ENCODE peak calls at places on chromosomes 12 and 14, in ten cellular contexts. T is gastrocnemius medialis; L is thoracic aorta; K is HCT116; V is stomach; C is upper lobe of right lung; M is suprapubic skin; R is Panc1; G is CD4-positive, CD25-positive, alpha-beta regulatory T cell; Z is neural progenitor cell. I is an unnamed sample.
A peak's percentile ranks its signal among the peaks of the same experiment; 100 is the strongest.

GRCh38 chr14:36515896-36516718 is 3.9 kb downstream of the NKX2-1 start:
- DNase-seq in T (no peak), L (no peak), K (no peak), V (no peak), C (no peak), M (no peak), R (no peak), G (no peak), Z (no peak), I (no peak)

GRCh38 chr12:47856721-47857575 is 37.2 kb upstream of the HDAC7 start:
- DNase-seq in T (no peak), L (no peak), K (no peak), V (no peak), C (no peak), M (no peak), R (no peak), G (no peak), Z (no peak), I (no peak)

GRCh38 chr14:64117671-64118402 is 176.3 kb downstream of the ESR2 start:
- DNase-seq in T (peak; percentile 90), L (peak; percentile 61), K (no peak), V (peak; percentile 42), C (no peak), M (no peak), R (no peak), G (no peak), Z (no peak), I (peak; percentile 52)

GRCh38 chr12:5921027-5921909 is 23.8 kb downstream of the ANO2 start:
- DNase-seq in T (no peak), L (no peak), K (no peak), V (no peak), C (no peak), M (no peak), R (no peak), G (no peak), Z (no peak), I (no peak)

GRCh38 chr14:50906326-50906725 is 34.5 kb downstream of the ABHD12B start:
- DNase-seq in T (no peak), L (no peak), K (no peak), V (no peak), C (no peak), M (no peak), R (no peak), G (no peak), Z (no peak), I (no peak)

GRCh38 chr12:48924617-48925217 is 575 bp downstream of the FKBP11 start:
- DNase-seq in T (peak; percentile 26), L (no peak), K (no peak), V (peak; percentile 66), C (peak; percentile 81), M (peak; percentile 68), R (no peak), G (peak; percentile 62), Z (peak; percentile 58), I (peak; percentile 48)

GRCh38 chr12:132153501-132154340 is 9.5 kb downstream of the NOC4L start:
- DNase-seq in T (no peak), L (no peak), K (no peak), V (peak; percentile 68), C (peak; percentile 80), M (no peak), R (no peak), G (peak; percentile 52), Z (peak; percentile 93), I (peak; percentile 42)

GRCh38 chr14:69260246-69260978 is 454 bp downstream of the GALNT16 start:
- DNase-seq in T (no peak), L (no peak), K (no peak), V (no peak), C (no peak), M (no peak), R (no peak), G (no peak), Z (peak; percentile 89), I (no peak)

GRCh38 chr14:101055106-101055662 is 151.7 kb upstream of the RTL1 start:
- DNase-seq in T (no peak), L (no peak), K (no peak), V (no peak), C (no peak), M (no peak), R (no peak), G (no peak), Z (no peak), I (no peak)

GRCh38 chr12:125902991-125903390 is 837.8 kb downstream of the AACS start:
- DNase-seq in T (no peak), L (no peak), K (no peak), V (no peak), C (no peak), M (no peak), R (no peak), G (no peak), Z (no peak), I (no peak)
- H3K4me1 ChIP-seq in T (no peaks in the 10 kb centered on the region), L (no peaks in the 10 kb centered on the region), K (no peaks in the 10 kb centered on the region), V (no peaks in the 10 kb centered on the region), C (no peaks in the 10 kb centered on the region), M (no peaks in the 10 kb centered on the region), R (no peaks in the 10 kb centered on the region), G (no peaks in the 10 kb centered on the region), Z (no peaks in the 10 kb centered on the region), I (no peaks in the 10 kb centered on the region)

GRCh38 chr14:77028384-77029246 is at the start of gene IRF2BPL:
- DNase-seq in T (peak; percentile 99), L (peak; percentile 96), K (peak; percentile 91), V (peak; percentile 98), C (peak; percentile 99), M (peak; percentile 99), R (no peak), G (peak; percentile 89), Z (peak; percentile 98), I (peak; percentile 99)

GRCh38 chr14:77033622-77034521 is 5.4 kb upstream of the IRF2BPL start:
- DNase-seq in T (peak; percentile 84), L (no peak), K (no peak), V (peak; percentile 82), C (peak; percentile 93), M (peak; percentile 92), R (no peak), G (peak; percentile 75), Z (peak; percentile 91), I (peak; percentile 89)

GRCh38 chr14:77032483-77032853 is 4.0 kb upstream of the IRF2BPL start:
- DNase-seq in T (peak; percentile 88), L (no peak), K (no peak), V (no peak), C (no peak), M (no peak), R (no peak), G (no peak), Z (no peak), I (no peak)

GRCh38 chr14:77032854-77033621 is 4.5 kb upstream of the IRF2BPL start:
- DNase-seq in T (peak; percentile 95), L (peak; percentile 81), K (no peak), V (peak; percentile 91), C (peak; percentile 95), M (peak; percentile 97), R (no peak), G (peak; percentile 69), Z (peak; percentile 92), I (peak; percentile 92)

GRCh38 chr14:77031680-77032482 is 3.4 kb upstream of the IRF2BPL start:
- DNase-seq in T (peak; percentile 61), L (no peak), K (no peak), V (no peak), C (no peak), M (no peak), R (no peak), G (no peak), Z (no peak), I (peak; percentile 38)
- H3K4me1 ChIP-seq in T (peaks cover 54% of the 10 kb centered on the region), L (peaks cover 39% of the 10 kb centered on the region), K (peaks cover 56% of the 10 kb centered on the region), V (peaks cover 53% of the 10 kb centered on the region), C (peaks cover 66% of the 10 kb centered on the region), M (peaks cover 78% of the 10 kb centered on the region), R (peaks cover 63% of the 10 kb centered on the region), G (peaks cover 68% of the 10 kb centered on the region), Z (peaks cover 19% of the 10 kb centered on the region), I (peaks cover 22% of the 10 kb centered on the region)

GRCh38 chr14:75279739-75280447 is 1.3 kb downstream of the FOS start:
- DNase-seq in T (no peak), L (no peak), K (no peak), V (no peak), C (peak; percentile 78), M (peak; percentile 87), R (no peak), G (peak; percentile 22), Z (peak; percentile 53), I (no peak)

GRCh38 chr14:75277000-75277795 is 1.4 kb upstream of the FOS start:
- DNase-seq in T (peak; percentile 92), L (peak; percentile 85), K (no peak), V (peak; percentile 90), C (peak; percentile 95), M (peak; percentile 97), R (no peak), G (peak; percentile 56), Z (peak; percentile 92), I (peak; percentile 96)

GRCh38 chr14:75279153-75279738 is 618 bp downstream of the FOS start:
- DNase-seq in T (peak; percentile 63), L (no peak), K (no peak), V (no peak), C (peak; percentile 82), M (peak; percentile 86), R (no peak), G (peak; percentile 56), Z (peak; percentile 61), I (peak; percentile 84)

GRCh38 chr14:75277796-75278421 is 719 bp upstream of the FOS start:
- DNase-seq in T (no peak), L (no peak), K (no peak), V (no peak), C (no peak), M (no peak), R (no peak), G (no peak), Z (no peak), I (no peak)

DNA sequence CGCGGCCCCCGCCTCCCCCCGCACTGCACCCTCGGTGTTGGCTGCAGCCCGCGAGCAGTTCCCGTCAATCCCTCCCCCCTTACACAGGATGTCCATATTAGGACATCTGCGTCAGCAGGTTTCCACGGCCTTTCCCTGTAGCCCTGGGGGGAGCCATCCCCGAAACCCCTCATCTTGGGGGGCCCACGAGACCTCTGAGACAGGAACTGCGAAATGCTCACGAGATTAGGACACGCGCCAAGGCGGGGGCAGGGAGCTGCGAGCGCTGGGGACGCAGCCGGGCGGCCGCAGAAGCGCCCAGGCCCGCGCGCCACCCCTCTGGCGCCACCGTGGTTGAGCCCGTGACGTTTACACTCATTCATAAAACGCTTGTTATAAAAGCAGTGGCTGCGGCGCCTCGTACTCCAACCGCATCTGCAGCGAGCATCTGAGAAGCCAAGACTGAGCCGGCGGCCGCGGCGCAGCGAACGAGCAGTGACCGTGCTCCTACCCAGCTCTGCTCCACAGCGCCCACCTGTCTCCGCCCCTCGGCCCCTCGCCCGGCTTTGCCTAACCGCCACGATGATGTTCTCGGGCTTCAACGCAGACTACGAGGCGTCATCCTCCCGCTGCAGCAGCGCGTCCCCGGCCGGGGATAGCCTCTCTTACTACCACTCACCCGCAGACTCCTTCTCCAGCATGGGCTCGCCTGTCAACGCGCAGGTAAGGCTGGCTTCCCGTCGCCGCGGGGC is at the start of gene FOS:
- DNase-seq in T (peak; percentile 92), L (peak; percentile 87), K (peak; percentile 92), V (peak; percentile 93), C (peak; percentile 95), M (peak; percentile 97), R (no peak), G (peak; percentile 90), Z (peak; percentile 94), I (peak; percentile 87)
- H3K4me1 ChIP-seq in T (peaks cover 30% of the 10 kb centered on the region), L (peaks cover 21% of the 10 kb centered on the region), K (peaks cover 10% of the 10 kb centered on the region), V (peaks cover 29% of the 10 kb centered on the region), C (peaks cover 43% of the 10 kb centered on the region), M (peaks cover 60% of the 10 kb centered on the region), R (no peaks in the 10 kb centered on the region), G (peaks cover 33% of the 10 kb centered on the region), Z (peaks cover 13% of the 10 kb centered on the region), I (peaks cover 3% of the 10 kb centered on the region)

DNA sequence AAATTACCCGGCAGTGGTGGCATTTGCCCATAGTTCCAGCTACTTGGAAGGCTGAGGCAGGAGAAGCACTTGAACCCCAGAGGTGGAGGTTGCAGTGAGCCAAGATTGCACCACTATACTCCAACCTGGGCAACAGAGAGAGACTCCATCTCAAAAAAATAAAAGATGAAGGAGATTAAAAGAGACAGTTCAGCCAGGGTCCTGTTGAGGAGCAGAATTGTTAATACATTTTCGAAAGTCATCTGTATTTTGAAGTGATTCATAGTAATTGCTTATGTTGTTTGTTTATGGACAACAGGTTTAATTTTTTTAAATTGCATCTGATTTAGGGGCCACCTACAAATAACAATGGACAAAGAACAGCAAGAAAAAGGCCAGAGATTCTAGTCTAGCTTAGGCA is 112.9 kb downstream of the DIP2B start:
- DNase-seq in T (no peak), L (no peak), K (no peak), V (no peak), C (no peak), M (no peak), R (no peak), G (no peak), Z (no peak), I (no peak)
- H3K4me1 ChIP-seq in T (peaks cover 48% of the 10 kb centered on the region), L (peaks cover 21% of the 10 kb centered on the region), K (peaks cover 66% of the 10 kb centered on the region), V (peaks cover 49% of the 10 kb centered on the region), C (peaks cover 42% of the 10 kb centered on the region), M (peaks cover 99% of the 10 kb centered on the region), R (peaks cover 79% of the 10 kb centered on the region), G (peaks cover 25% of the 10 kb centered on the region), Z (peaks cover 43% of the 10 kb centered on the region), I (peaks cover 40% of the 10 kb centered on the region)

I was measured in heart right ventricle.